ENCODE peak calls at places on chromosomes 4 and X, in four cellular contexts. N is GM12864, B is ureter, S is GM12891. V is an unnamed sample.
A peak's percentile ranks its signal among the peaks of the same experiment; 100 is the strongest.

GRCh38 chr4:5124876-5125275 is 73.6 kb downstream of the STK32B start:
- DNase-seq in N (no peak), B (no peak), S (no peak), V (no peak)

GRCh38 chrX:75786290-75786689 is 1.2 kb upstream of the MAGEE2 start:
- DNase-seq in N (no peak), B (no peak), S (no peak), V (no peak)

GRCh38 chrX:150416469-150416868 is 53.4 kb downstream of the MAMLD1 start:
- DNase-seq in N (no peak), B (no peak), S (no peak), V (no peak)

GRCh38 chr4:97998203-97998602 is 145.1 kb downstream of the STPG2 start:
- DNase-seq in N (no peak), B (no peak), S (no peak), V (no peak)

GRCh38 chr4:924107-925096 is 7.7 kb downstream of the GAK start:
- DNase-seq in N (peak; percentile 57), B (no peak), S (no peak), V (no peak)

GRCh38 chrX:140713174-140713539 is 3.6 kb downstream of the LINC00632 start:
- DNase-seq in N (no peak), B (no peak), S (no peak), V (no peak)

GRCh38 chr4:187000281-187000680 is 276.6 kb upstream of the FAT1 start:
- DNase-seq in N (no peak), B (no peak), S (no peak), V (no peak)

GRCh38 chr4:183499797-183500196 is 5.1 kb upstream of the ING2 start:
- DNase-seq in N (no peak), B (no peak), S (no peak), V (no peak)

GRCh38 chr4:576245-576821 is at the start of gene TMEM271:
- DNase-seq in N (no peak), B (no peak), S (no peak), V (no peak)

GRCh38 chr4:165945991-165946390 is 73.0 kb downstream of the TLL1 start:
- DNase-seq in N (no peak), B (no peak), S (no peak), V (no peak)

GRCh38 chr4:169345207-169345788 is 74.5 kb upstream of the SH3RF1 start:
- DNase-seq in N (no peak), B (no peak), S (no peak), V (no peak)

GRCh38 chr4:186946682-186947294 is 223.1 kb upstream of the FAT1 start:
- DNase-seq in N (no peak), B (no peak), S (no peak), V (no peak)

GRCh38 chrX:14065800-14066199 is 36.1 kb upstream of the GEMIN8 start:
- DNase-seq in N (no peak), B (no peak), S (no peak), V (no peak)

GRCh38 chr4:87843936-87844335 is 11.2 kb downstream of the MEPE start:
- DNase-seq in N (no peak), B (no peak), S (no peak), V (no peak)

GRCh38 chr4:48228887-48229462 is 40.7 kb downstream of the TEC start:
- DNase-seq in N (no peak), B (no peak), S (no peak), V (no peak)